ENCODE peak calls at places on chromosomes 3 and 15, in five cellular contexts. B, F, S, O and Y are unnamed samples.

GRCh38 chr15:80533934-80534333 is 129.8 kb downstream of the ARNT2 start:
- DNase-seq in B (no peak), F (no peak), S (no peak), O (no peak), Y (no peak)

GRCh38 chr3:49029563-49029884 is 326 bp upstream of the IMPDH2 start:
- DNase-seq in B (no peak), F (no peak), S (no peak), O (no peak), Y (no peak)

GRCh38 chr15:53312707-53313106 is 446.8 kb downstream of the WDR72 start:
- DNase-seq in B (no peak), F (no peak), S (no peak), O (no peak), Y (no peak)

GRCh38 chr15:68816795-68817303 is 3.8 kb downstream of the ANP32A start:
- DNase-seq in B (peak; percentile 62), F (no peak), S (peak; percentile 50), O (no peak), Y (no peak)

GRCh38 chr3:9308298-9308990 is 54.4 kb upstream of the THUMPD3 start:
- DNase-seq in B (no peak), F (no peak), S (no peak), O (no peak), Y (no peak)

GRCh38 chr15:48507416-48508065 is 138.0 kb downstream of the FBN1 start:
- DNase-seq in B (peak; percentile 81), F (no peak), S (no peak), O (no peak), Y (peak; percentile 61)

GRCh38 chr3:149765762-149766334 is 13.6 kb upstream of the COMMD2 start:
- DNase-seq in B (peak; percentile 47), F (no peak), S (no peak), O (no peak), Y (peak; percentile 81)

GRCh38 chr3:138113309-138113708 is 2.1 kb downstream of the DZIP1L start:
- DNase-seq in B (no peak), F (no peak), S (no peak), O (peak; percentile 14), Y (no peak)

GRCh38 chr3:173737167-173737808 is 339.7 kb downstream of the NLGN1 start:
- DNase-seq in B (no peak), F (no peak), S (no peak), O (no peak), Y (no peak)

GRCh38 chr15:71437404-71437803 is 322.1 kb downstream of the THSD4 start:
- DNase-seq in B (no peak), F (no peak), S (no peak), O (no peak), Y (no peak)

GRCh38 chr15:36791849-36792618 is 212.6 kb downstream of the CDIN1 start:
- DNase-seq in B (no peak), F (no peak), S (no peak), O (no peak), Y (no peak)

GRCh38 chr3:55692958-55693558 is 206.0 kb upstream of the WNT5A start:
- DNase-seq in B (peak; percentile 25), F (no peak), S (peak; percentile 51), O (no peak), Y (no peak)

GRCh38 chr3:16378920-16379319 is 113.9 kb downstream of the OXNAD1 start:
- DNase-seq in B (peak; percentile 73), F (no peak), S (no peak), O (no peak), Y (no peak)

GRCh38 chr15:65377976-65378366 is at the start of gene IGDCC3:
- DNase-seq in B (no peak), F (no peak), S (no peak), O (no peak), Y (no peak)

GRCh38 chr3:190911382-190911781 is 48.9 kb upstream of the GMNC start:
- DNase-seq in B (no peak), F (no peak), S (no peak), O (peak; percentile 99), Y (no peak)

GRCh38 chr3:8474991-8475390 is 26.6 kb upstream of the LMCD1 start:
- DNase-seq in B (no peak), F (no peak), S (no peak), O (no peak), Y (no peak)

GRCh38 chr3:175716451-175716850 is 857.3 kb downstream of the NAALADL2 start:
- DNase-seq in B (no peak), F (no peak), S (no peak), O (no peak), Y (no peak)

GRCh38 chr15:101813803-101814534 is 2.0 kb downstream of the OR4F15 start:
- DNase-seq in B (peak; percentile 40), F (no peak), S (no peak), O (no peak), Y (no peak)

GRCh38 chr3:150255416-150255815 is 152.7 kb upstream of the TSC22D2 start:
- DNase-seq in B (no peak), F (peak; percentile 76), S (peak; percentile 83), O (no peak), Y (peak; percentile 87)

GRCh38 chr3:54094926-54095325 is 27.4 kb upstream of the CACNA2D3 start:
- DNase-seq in B (peak; percentile 1), F (no peak), S (no peak), O (no peak), Y (no peak)

GRCh38 chr3:130425484-130425883 is 80.0 kb downstream of the COL6A5 start:
- DNase-seq in B (no peak), F (no peak), S (no peak), O (no peak), Y (no peak)

GRCh38 chr15:83288381-83288801 is 3.9 kb upstream of the BNC1 start:
- DNase-seq in B (no peak), F (no peak), S (no peak), O (no peak), Y (no peak)

GRCh38 chr15:85168642-85169173 is 187.1 kb downstream of the PDE8A start:
- DNase-seq in B (peak; percentile 8), F (peak; percentile 82), S (no peak), O (peak; percentile 26), Y (no peak)

GRCh38 chr3:14811733-14812132 is 7.0 kb upstream of the FGD5 start:
- DNase-seq in B (no peak), F (no peak), S (peak; percentile 76), O (no peak), Y (no peak)

GRCh38 chr3:126128504-126129407 is 44.8 kb upstream of the SLC41A3 start:
- DNase-seq in B (no peak), F (peak; percentile 11), S (no peak), O (no peak), Y (no peak)

GRCh38 chr3:140365872-140366697 is 311.8 kb upstream of the TRIM42 start:
- DNase-seq in B (no peak), F (no peak), S (peak; percentile 53), O (no peak), Y (no peak)

GRCh38 chr15:95448531-95449210 is 881.8 kb upstream of the NR2F2 start:
- DNase-seq in B (peak; percentile 81), F (no peak), S (no peak), O (no peak), Y (no peak)

GRCh38 chr15:81098884-81099601 is 35.0 kb upstream of the CFAP161 start:
- DNase-seq in B (peak; percentile 21), F (no peak), S (peak; percentile 74), O (no peak), Y (no peak)

GRCh38 chr3:190491533-190492054 is 22.3 kb upstream of the IL1RAP start:
- DNase-seq in B (no peak), F (no peak), S (peak; percentile 47), O (no peak), Y (no peak)

GRCh38 chr15:70252056-70252935 is 154.6 kb upstream of the TLE3 start:
- DNase-seq in B (no peak), F (peak; percentile 64), S (no peak), O (peak; percentile 62), Y (peak; percentile 28)

GRCh38 chr3:50445919-50446318 is 57.5 kb downstream of the CACNA2D2 start:
- DNase-seq in B (no peak), F (peak; percentile 87), S (no peak), O (peak; percentile 52), Y (no peak)

GRCh38 chr3:114789803-114790202 is 357.3 kb downstream of the ZBTB20 start:
- DNase-seq in B (no peak), F (no peak), S (no peak), O (no peak), Y (no peak)

GRCh38 chr15:50339717-50340116 is 15.3 kb downstream of the GABPB1 start:
- DNase-seq in B (no peak), F (no peak), S (no peak), O (no peak), Y (no peak)

GRCh38 chr3:119627461-119627860 is 29.8 kb downstream of the PLA1A start:
- DNase-seq in B (no peak), F (no peak), S (peak; percentile 73), O (no peak), Y (no peak)